ENCODE peak calls at places on chromosome 5, in ten cellular contexts. T is fibroblast of lung; Y is A549; E is heart left ventricle; G is upper lobe of left lung; D is neuronal stem cell; X is neural progenitor cell; I is cardiac muscle cell; W is PC-3; S is CD8-positive, alpha-beta T cell. O is an unnamed sample.

GRCh38 chr5:87900419-87900818 is 368.2 kb downstream of the TMEM161B start:
- DNase-seq in W (no peak), D (no peak), X (no peak), Y (no peak), S (no peak), I (no peak), T (no peak), G (no peak), E (no peak), O (no peak)

GRCh38 chr5:142627371-142628217 is 58.3 kb downstream of the FGF1 start:
- DNase-seq in W (no peak), Y (no peak), E (no peak), D (no peak), I (no peak), X (no peak), G (no peak), T (no peak), S (no peak), O (no peak)

GRCh38 chr5:76819851-76820280 is 1.0 kb downstream of the F2RL1 start:
- DNase-seq in Y (peak; percentile 47), E (no peak), W (no peak), X (peak; percentile 21), I (no peak), G (peak; percentile 36), T (peak; percentile 35), S (no peak), D (no peak), O (no peak)

GRCh38 chr5:138964547-138965174 is 89.5 kb upstream of the LRRTM2 start:
- DNase-seq in X (peak; percentile 52), S (no peak), Y (no peak), G (no peak), T (no peak), D (peak; percentile 27), W (no peak), I (no peak), E (no peak), O (peak; percentile 55)

GRCh38 chr5:32949571-32949970 is 238.4 kb downstream of the NPR3 start:
- DNase-seq in W (peak; percentile 58), Y (no peak), T (no peak), S (no peak), I (no peak), D (no peak), G (no peak), X (no peak), E (no peak), O (no peak)

GRCh38 chr5:78533356-78533755 is 115.2 kb downstream of the LHFPL2 start:
- DNase-seq in D (no peak), S (no peak), I (no peak), W (peak; percentile 49), G (no peak), X (peak; percentile 43), E (no peak), T (no peak), Y (peak; percentile 26), O (no peak)

GRCh38 chr5:169970911-169971436 is 9.3 kb downstream of the INSYN2B start:
- DNase-seq in X (no peak), S (no peak), G (peak; percentile 25), Y (peak; percentile 79), D (no peak), T (peak; percentile 77), W (peak; percentile 91), I (no peak), E (peak; percentile 17), O (no peak)

GRCh38 chr5:50751064-50751657 is 84.7 kb downstream of the PARP8 start:
- DNase-seq in G (peak; percentile 48), E (peak; percentile 22), D (peak; percentile 20), T (peak; percentile 74), W (peak; percentile 39), Y (peak; percentile 2), X (peak; percentile 74), I (peak; percentile 72), S (peak; percentile 45), O (no peak)

GRCh38 chr5:178667685-178668084 is 40.8 kb upstream of the CLK4 start:
- DNase-seq in X (no peak), Y (no peak), D (no peak), E (no peak), T (no peak), G (no peak), S (no peak), W (no peak), I (no peak), O (no peak)

GRCh38 chr5:159133041-159133741 is 33.5 kb upstream of the EBF1 start:
- DNase-seq in T (peak; percentile 87), E (no peak), S (no peak), D (peak; percentile 43), Y (peak; percentile 25), I (peak; percentile 54), G (no peak), X (peak; percentile 39), W (peak; percentile 79), O (no peak)

GRCh38 chr5:146006470-146006869 is 70.1 kb downstream of the SH3RF2 start:
- DNase-seq in E (no peak), D (no peak), S (no peak), G (no peak), W (no peak), I (no peak), T (no peak), Y (no peak), X (no peak), O (no peak)

GRCh38 chr5:60382761-60383160 is 317.2 kb downstream of the DEPDC1B start:
- DNase-seq in D (no peak), W (peak; percentile 34), I (peak; percentile 11), X (no peak), E (no peak), S (no peak), Y (peak; percentile 24), T (peak; percentile 52), G (no peak), O (no peak)

GRCh38 chr5:93100976-93101375 is 480.0 kb downstream of the NR2F1-AS1 start:
- DNase-seq in X (no peak), G (no peak), I (no peak), W (no peak), E (no peak), Y (no peak), T (no peak), S (no peak), D (no peak), O (no peak)

GRCh38 chr5:171309526-171310333 is 682 bp downstream of the TLX3 start:
- DNase-seq in Y (no peak), D (no peak), G (no peak), T (no peak), X (peak; percentile 68), E (no peak), W (no peak), I (no peak), S (no peak), O (peak; percentile 57)

GRCh38 chr5:172823840-172824362 is 10.2 kb upstream of the ERGIC1 start:
- DNase-seq in E (no peak), T (no peak), G (no peak), S (no peak), D (no peak), I (no peak), X (no peak), Y (no peak), W (no peak), O (no peak)

GRCh38 chr5:170875811-170876210 is 14.0 kb downstream of the RANBP17 start:
- DNase-seq in X (no peak), W (no peak), D (no peak), E (no peak), S (no peak), I (no peak), G (no peak), Y (no peak), T (no peak), O (no peak)

GRCh38 chr5:177489119-177489716 is 8.2 kb downstream of the PDLIM7 start:
- DNase-seq in I (no peak), Y (no peak), S (no peak), W (no peak), D (no peak), T (no peak), X (peak; percentile 40), G (no peak), E (no peak), O (no peak)
- H3K4me1 ChIP-seq in I (peaks cover 8% of the 10 kb centered on the region), Y (peaks cover 34% of the 10 kb centered on the region), S (no peaks in the 10 kb centered on the region), W (peaks cover 13% of the 10 kb centered on the region), D (peaks cover 11% of the 10 kb centered on the region), T (peaks cover 17% of the 10 kb centered on the region), X (peaks cover 4% of the 10 kb centered on the region), G (peaks cover 34% of the 10 kb centered on the region), E (peaks cover 17% of the 10 kb centered on the region), O (peaks cover 42% of the 10 kb centered on the region)

DNA sequence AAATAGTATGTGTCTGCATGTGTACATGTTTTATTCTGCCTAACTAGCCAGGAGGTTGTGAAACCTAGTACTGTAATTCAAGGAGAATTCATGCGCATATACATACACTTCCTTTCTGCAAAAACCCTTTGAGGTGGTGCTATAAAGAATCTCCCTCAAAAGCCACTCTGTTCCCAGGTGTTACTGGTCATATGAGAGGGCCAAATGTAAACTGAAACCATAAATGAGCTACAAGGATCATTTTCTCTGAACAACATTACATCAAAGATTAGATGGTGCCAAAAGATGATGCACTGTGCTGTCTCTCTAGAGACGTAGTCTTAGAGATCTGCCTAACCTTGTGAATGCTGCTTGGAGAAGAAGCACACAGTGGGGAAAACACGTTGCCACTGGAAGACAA is 15.7 kb downstream of the NREP start:
- DNase-seq in S (no peak), E (no peak), X (no peak), T (peak; percentile 44), I (no peak), D (no peak), W (no peak), Y (no peak), G (no peak), O (no peak)
- H3K4me1 ChIP-seq in S (peaks cover 8% of the 10 kb centered on the region), E (peaks cover 50% of the 10 kb centered on the region), X (peaks cover 54% of the 10 kb centered on the region), T (peaks cover 63% of the 10 kb centered on the region), I (peaks cover 53% of the 10 kb centered on the region), D (peaks cover 17% of the 10 kb centered on the region), W (peaks cover 52% of the 10 kb centered on the region), Y (peaks cover 12% of the 10 kb centered on the region), G (peaks cover 25% of the 10 kb centered on the region), O (peaks cover 7% of the 10 kb centered on the region)

DNA sequence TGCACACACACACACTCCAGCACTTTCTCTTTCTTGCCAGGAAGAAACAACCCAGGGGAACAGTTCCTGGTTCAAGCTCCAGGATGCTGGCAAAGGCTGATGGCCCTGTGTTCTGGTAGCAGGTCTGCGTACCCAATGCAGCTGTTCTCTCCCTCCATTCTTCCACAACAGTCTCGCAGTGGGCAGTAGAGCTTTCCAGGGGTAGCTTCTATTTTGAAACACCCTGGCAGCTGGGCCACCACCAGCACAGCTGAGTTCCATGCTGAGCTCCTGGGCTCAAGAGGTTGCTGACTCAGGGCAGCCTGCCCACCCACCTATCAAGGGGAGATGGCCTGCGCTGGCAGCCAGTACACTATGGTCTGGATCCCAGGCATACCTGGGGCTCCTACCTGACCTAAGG is 4.7 kb downstream of the VDAC1 start:
- DNase-seq in I (no peak), X (no peak), W (no peak), T (no peak), Y (no peak), D (no peak), E (no peak), S (no peak), G (no peak), O (no peak)
- H3K4me1 ChIP-seq in I (peaks cover 25% of the 10 kb centered on the region), X (peaks cover 23% of the 10 kb centered on the region), W (peaks cover 27% of the 10 kb centered on the region), T (peaks cover 20% of the 10 kb centered on the region), Y (peaks cover 72% of the 10 kb centered on the region), D (peaks cover 18% of the 10 kb centered on the region), E (peaks cover 79% of the 10 kb centered on the region), S (peaks cover 23% of the 10 kb centered on the region), G (peaks cover 65% of the 10 kb centered on the region), O (peaks cover 18% of the 10 kb centered on the region)

DNA sequence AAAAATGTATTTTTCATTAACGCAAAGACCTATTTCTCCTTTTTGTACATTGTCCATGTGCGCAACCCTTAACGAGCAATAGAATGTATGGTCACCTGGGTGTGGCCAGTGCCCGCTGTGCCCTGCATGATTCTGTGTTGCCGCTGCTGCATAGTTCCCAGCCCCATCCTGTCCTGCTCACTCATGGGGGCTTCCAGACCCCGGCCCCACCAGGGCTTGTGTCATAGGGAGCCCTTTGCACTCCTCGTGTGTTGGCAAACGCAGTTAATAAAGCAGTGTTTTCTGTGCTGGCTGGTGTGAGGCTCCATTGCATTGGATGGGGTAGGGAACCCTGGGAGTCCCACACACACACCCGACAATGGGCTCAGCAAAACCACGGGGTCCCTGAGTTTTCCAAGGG is 49.7 kb downstream of the SAR1B start:
- DNase-seq in G (peak; percentile 14), T (no peak), E (no peak), W (no peak), I (no peak), Y (no peak), S (no peak), X (no peak), D (no peak), O (no peak)
- H3K4me1 ChIP-seq in G (peaks cover 31% of the 10 kb centered on the region), T (no peaks in the 10 kb centered on the region), E (peaks cover 28% of the 10 kb centered on the region), W (no peaks in the 10 kb centered on the region), I (no peaks in the 10 kb centered on the region), Y (peaks cover 9% of the 10 kb centered on the region), S (peaks cover 4% of the 10 kb centered on the region), X (no peaks in the 10 kb centered on the region), D (no peaks in the 10 kb centered on the region), O (peaks cover 12% of the 10 kb centered on the region)